ENCODE peak calls at places on chromosomes 1 and 21, in six cellular contexts. N is stimulated activated naive B cell treated with anti-CD40 and anti-IgM and Interleukin-4, amounts not matched to agents 10 μg/mL and 1 μg/mL and 100 μg/mL, for 72 hours; X is fibroblast of lung; L is RWPE1; U is GM19239; P is NCI-H748 treated with DMSO at 0.1 percent for 48 hours. S is an unnamed sample.

GRCh38 chr1:41862411-41863221 is 56.1 kb downstream of the HIVEP3 start:
- DNase-seq in N (peak), X (peak), L (peak), U (no peak), P (no peak), S (no peak)

GRCh38 chr1:217344712-217345111 is 286.2 kb downstream of the GPATCH2 start:
- DNase-seq in N (no peak), X (no peak), L (no peak), U (no peak), P (no peak), S (no peak)

GRCh38 chr1:15616704-15617172 is 520 bp upstream of the DDI2 start:
- DNase-seq in N (no peak), X (peak), L (no peak), U (no peak), P (no peak), S (no peak)

GRCh38 chr1:51569284-51570062 is 47.4 kb upstream of the OSBPL9 start:
- DNase-seq in N (no peak), X (peak), L (peak), U (no peak), P (no peak), S (no peak)

GRCh38 chr1:8423134-8423701 is 105.3 kb downstream of the SLC45A1 start:
- DNase-seq in N (peak), X (no peak), L (peak), U (no peak), P (no peak), S (no peak)

GRCh38 chr21:43735236-43736091 is 16.5 kb downstream of the PDXK start:
- DNase-seq in N (no peak), X (no peak), L (no peak), U (no peak), P (no peak), S (no peak)

GRCh38 chr1:234911787-234912186 is 216.8 kb downstream of the TOMM20 start:
- DNase-seq in N (no peak), X (no peak), L (no peak), U (no peak), P (no peak), S (no peak)

GRCh38 chr1:118973536-118974160 is 14.5 kb downstream of the TBX15 start:
- DNase-seq in N (no peak), X (no peak), L (no peak), U (no peak), P (no peak), S (no peak)

GRCh38 chr21:45074048-45074817 is at the start of gene ADARB1:
- DNase-seq in N (peak), X (peak), L (peak), U (peak), P (peak), S (peak)

GRCh38 chr1:175015243-175015642 is 8.0 kb downstream of the MRPS14 start:
- DNase-seq in N (no peak), X (peak), L (no peak), U (no peak), P (no peak), S (no peak)

GRCh38 chr1:235078480-235078803 is 50.2 kb downstream of the TOMM20 start:
- DNase-seq in N (no peak), X (no peak), L (no peak), U (no peak), P (no peak), S (no peak)

GRCh38 chr1:244552336-244552735 is 91.3 kb downstream of the CATSPERE start:
- DNase-seq in N (no peak), X (no peak), L (peak), U (no peak), P (no peak), S (no peak)